ENCODE peak calls at places on chromosomes 4 and X, in seven cellular contexts. J, E, V, F, U, T and R are unnamed samples.

GRCh38 chrX:119935215-119935893 is 8.2 kb downstream of the NKAP start:
- DNase-seq in J (no peak), E (no peak), V (no peak), F (no peak), U (no peak), T (no peak), R (no peak)

GRCh38 chr4:121555315-121556107 is 141.3 kb downstream of the ANXA5 start:
- DNase-seq in J (no peak), E (no peak), V (no peak), F (peak; percentile 8), U (peak; percentile 2), T (no peak), R (no peak)

GRCh38 chr4:151408630-151409469 is at the start of gene FHIP1A:
- DNase-seq in J (peak; percentile 96), E (peak; percentile 73), V (peak; percentile 4), F (peak; percentile 53), U (peak; percentile 51), T (peak; percentile 52), R (peak; percentile 52)

GRCh38 chr4:6658204-6658585 is 17.7 kb downstream of the MRFAP1 start:
- DNase-seq in J (no peak), E (peak; percentile 15), V (no peak), F (no peak), U (no peak), T (no peak), R (no peak)

GRCh38 chr4:108325561-108325960 is 156.8 kb upstream of the LEF1 start:
- DNase-seq in J (no peak), E (no peak), V (no peak), F (no peak), U (no peak), T (no peak), R (no peak)

GRCh38 chr4:134421734-134422133 is 220.1 kb upstream of the PABPC4L start:
- DNase-seq in J (no peak), E (no peak), V (no peak), F (no peak), U (no peak), T (no peak), R (no peak)

GRCh38 chr4:23881052-23881501 is 8.8 kb downstream of the PPARGC1A start:
- DNase-seq in J (no peak), E (no peak), V (no peak), F (no peak), U (peak; percentile 56), T (peak; percentile 34), R (no peak)

GRCh38 chr4:55178226-55179005 is 53.0 kb upstream of the KDR start:
- DNase-seq in J (no peak), E (no peak), V (no peak), F (no peak), U (no peak), T (no peak), R (no peak)

GRCh38 chr4:113673450-113673849 is 88.1 kb downstream of the CAMK2D start:
- DNase-seq in J (no peak), E (no peak), V (no peak), F (peak; percentile 54), U (no peak), T (peak; percentile 38), R (no peak)

GRCh38 chr4:41057456-41057855 is 156.9 kb downstream of the APBB2 start:
- DNase-seq in J (no peak), E (peak; percentile 49), V (no peak), F (peak; percentile 49), U (no peak), T (no peak), R (no peak)

GRCh38 chrX:110341189-110342035 is 17.2 kb upstream of the RTL9 start:
- DNase-seq in J (no peak), E (peak; percentile 72), V (peak; percentile 44), F (peak; percentile 91), U (peak; percentile 74), T (peak; percentile 81), R (peak; percentile 36)

GRCh38 chrX:3468031-3468430 is 121.6 kb upstream of the MXRA5 start:
- DNase-seq in J (no peak), E (no peak), V (no peak), F (no peak), U (no peak), T (no peak), R (no peak)

GRCh38 chr4:57442834-57443291 is 332.7 kb upstream of the IGFBP7 start:
- DNase-seq in J (peak; percentile 52), E (peak; percentile 42), V (no peak), F (peak; percentile 13), U (peak; percentile 40), T (peak; percentile 53), R (peak; percentile 2)

GRCh38 chr4:79284893-79285292 is 41.0 kb downstream of the NAA11 start:
- DNase-seq in J (no peak), E (no peak), V (no peak), F (no peak), U (peak; percentile 1), T (no peak), R (no peak)

GRCh38 chrX:33138677-33139249 is 72.6 kb downstream of the DMD start:
- DNase-seq in J (no peak), E (peak; percentile 15), V (no peak), F (no peak), U (peak; percentile 0), T (no peak), R (no peak)

GRCh38 chrX:100748133-100748532 is 16.2 kb upstream of the SYTL4 start:
- DNase-seq in J (no peak), E (no peak), V (no peak), F (no peak), U (no peak), T (peak; percentile 0), R (no peak)

GRCh38 chr4:17811078-17811603 is 362 bp downstream of the NCAPG start:
- DNase-seq in J (no peak), E (no peak), V (no peak), F (no peak), U (no peak), T (no peak), R (no peak)

GRCh38 chr4:152577708-152578421 is 42.0 kb upstream of the FBXW7 start:
- DNase-seq in J (no peak), E (no peak), V (no peak), F (no peak), U (no peak), T (peak; percentile 55), R (no peak)

GRCh38 chrX:9133426-9133825 is 99.5 kb upstream of the FAM9B start:
- DNase-seq in J (no peak), E (peak; percentile 50), V (no peak), F (peak; percentile 64), U (peak; percentile 23), T (no peak), R (no peak)

GRCh38 chr4:111641813-111642579 is 503.3 kb upstream of the FAM241A start:
- DNase-seq in J (peak; percentile 30), E (peak; percentile 87), V (peak; percentile 64), F (peak; percentile 86), U (peak; percentile 95), T (peak; percentile 89), R (peak; percentile 87)

GRCh38 chr4:138275946-138276621 is 33.9 kb upstream of the SLC7A11 start:
- DNase-seq in J (no peak), E (peak; percentile 90), V (peak; percentile 55), F (peak; percentile 91), U (peak; percentile 85), T (no peak), R (peak; percentile 52)

GRCh38 chr4:52574036-52574435 is 85.1 kb downstream of the USP46 start:
- DNase-seq in J (no peak), E (no peak), V (no peak), F (peak; percentile 19), U (no peak), T (no peak), R (no peak)

GRCh38 chr4:76342803-76343202 is 36.3 kb downstream of the STBD1 start:
- DNase-seq in J (no peak), E (no peak), V (no peak), F (no peak), U (no peak), T (no peak), R (no peak)

GRCh38 chrX:25427873-25428555 is 412.2 kb upstream of the ARX start:
- DNase-seq in J (no peak), E (no peak), V (no peak), F (no peak), U (no peak), T (peak; percentile 2), R (no peak)

GRCh38 chr4:39730067-39730466 is 32.1 kb downstream of the UBE2K start:
- DNase-seq in J (no peak), E (no peak), V (no peak), F (no peak), U (peak; percentile 5), T (peak; percentile 18), R (no peak)

GRCh38 chr4:139786494-139787354 is 121.1 kb downstream of the MGST2 start:
- DNase-seq in J (no peak), E (peak; percentile 20), V (no peak), F (no peak), U (no peak), T (no peak), R (no peak)
- H3K4me3 ChIP-seq in J (no peak overlapping the region), E (no peak overlapping the region), V (no peak overlapping the region), F (no peak overlapping the region), U (no peak overlapping the region), T (no peak overlapping the region), R (no peak overlapping the region)

GRCh38 chrX:79524642-79525041 is 157.5 kb upstream of the ITM2A start:
- DNase-seq in J (no peak), E (no peak), V (no peak), F (no peak), U (no peak), T (peak; percentile 17), R (no peak)
- TF ChIP-seq CTCF in J (no peak), E (peak; percentile 16), V (no peak), F (peak; percentile 2), U (no peak), T (peak; percentile 31), R (no peak)

GRCh38 chrX:397575-397974 is 10.9 kb upstream of the PPP2R3B start:
- DNase-seq in J (no peak), E (peak; percentile 59), V (no peak), F (peak; percentile 46), U (peak; percentile 65), T (no peak), R (peak; percentile 63)
- H3K4me3 ChIP-seq in J (no peak overlapping the region), E (no peak overlapping the region), V (no peak overlapping the region), F (no peak overlapping the region), U (no peak overlapping the region), T (no peak overlapping the region), R (no peak overlapping the region)

GRCh38 chr4:30264465-30264864 is 455.7 kb upstream of the PCDH7 start:
- DNase-seq in J (no peak), E (no peak), V (no peak), F (no peak), U (no peak), T (no peak), R (no peak)
- TF ChIP-seq CTCF in J (no peak), E (no peak), V (no peak), F (no peak), U (no peak), T (no peak), R (no peak)

GRCh38 chrX:51440365-51440764 is 56.0 kb downstream of the NUDT11 start:
- DNase-seq in J (no peak), E (no peak), V (no peak), F (no peak), U (no peak), T (no peak), R (no peak)

GRCh38 chrX:51435101-51435500 is 61.3 kb downstream of the NUDT11 start:
- DNase-seq in J (no peak), E (no peak), V (no peak), F (no peak), U (no peak), T (no peak), R (no peak)

DNA sequence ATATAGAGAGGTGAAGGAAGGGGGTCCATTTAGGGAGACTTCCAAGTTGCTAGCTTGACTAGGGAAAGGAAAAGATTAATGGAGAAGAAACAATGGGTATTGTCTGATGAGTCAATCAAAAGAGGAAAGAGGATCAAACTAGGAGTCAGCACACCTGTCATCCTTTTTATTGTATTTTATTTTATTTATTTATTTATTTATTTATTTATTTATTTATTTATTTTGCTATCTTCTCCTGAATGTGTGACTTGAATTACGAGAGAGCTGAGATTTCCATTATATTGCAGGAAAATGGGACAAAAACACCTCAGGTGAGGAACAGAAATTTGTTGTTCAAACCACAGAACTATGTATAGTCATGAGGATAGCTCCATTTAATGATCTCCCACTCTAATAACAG is 58.9 kb downstream of the NUDT11 start:
- DNase-seq in J (no peak), E (no peak), V (no peak), F (no peak), U (no peak), T (no peak), R (no peak)
- H3K4me3 ChIP-seq in J (no peak overlapping the region), E (no peak overlapping the region), V (no peak overlapping the region), F (no peak overlapping the region), U (no peak overlapping the region), T (no peak overlapping the region), R (no peak overlapping the region)